ENCODE peak calls at places on chromosomes 11 and 22, in seven cellular contexts. S is lung, N is right atrium auricular region, H is Caco-2, W is aorta, L is MM.1S, C is A549. R is an unnamed sample.

GRCh38 chr11:101441747-101442146 is 142.1 kb downstream of the TRPC6 start:
- DNase-seq in N (no peak), C (no peak), H (no peak), W (peak; percentile 82), L (no peak), S (peak; percentile 52), R (no peak)

GRCh38 chr22:42630901-42631602 is 9.3 kb downstream of the ATP5MGL start:
- DNase-seq in H (no peak), S (no peak), L (no peak), W (no peak), C (no peak), N (no peak), R (no peak)

GRCh38 chr11:65059523-65059922 is 1.2 kb upstream of the NAALADL1 start:
- DNase-seq in L (no peak), C (no peak), H (no peak), S (no peak), W (no peak), N (no peak), R (no peak)

GRCh38 chr11:1834132-1834610 is 619 bp upstream of the SYT8 start:
- DNase-seq in H (peak; percentile 97), S (peak; percentile 80), L (no peak), W (no peak), C (no peak), N (no peak), R (no peak)

GRCh38 chr11:88421530-88421929 is 84.0 kb upstream of the CTSC start:
- DNase-seq in S (peak; percentile 46), N (no peak), W (no peak), C (no peak), H (no peak), L (peak; percentile 80), R (no peak)

GRCh38 chr22:20396639-20397038 is 2.7 kb downstream of the ZNF74 start:
- DNase-seq in L (no peak), H (no peak), N (no peak), C (no peak), W (no peak), S (no peak), R (no peak)

GRCh38 chr11:69157156-69157821 is 1.6 kb downstream of the SMIM38 start:
- DNase-seq in W (peak; percentile 88), N (no peak), L (no peak), S (no peak), H (peak; percentile 36), C (no peak), R (peak; percentile 96)

GRCh38 chr11:63708764-63709163 is 27.5 kb downstream of the RTN3 start:
- DNase-seq in C (no peak), L (no peak), S (no peak), W (no peak), N (no peak), H (no peak), R (no peak)

GRCh38 chr22:41982886-41983285 is 13.6 kb downstream of the SEPTIN3 start:
- DNase-seq in S (no peak), N (no peak), H (no peak), W (peak; percentile 37), L (no peak), C (no peak), R (no peak)

GRCh38 chr11:15197696-15198095 is 83.0 kb downstream of the INSC start:
- DNase-seq in L (no peak), N (no peak), S (no peak), W (no peak), C (no peak), H (no peak), R (no peak)

GRCh38 chr22:28714043-28714442 is 27.6 kb downstream of the CHEK2 start:
- DNase-seq in L (no peak), H (no peak), C (no peak), W (no peak), N (no peak), S (no peak), R (no peak)

GRCh38 chr11:2714871-2715270 is 15.1 kb upstream of the KCNQ1OT1 start:
- DNase-seq in W (no peak), L (no peak), H (no peak), N (no peak), C (no peak), S (no peak), R (no peak)

GRCh38 chr11:134513585-134514120 is 101.6 kb upstream of the B3GAT1 start:
- DNase-seq in L (no peak), S (no peak), W (peak; percentile 55), H (no peak), C (no peak), N (no peak), R (no peak)

DNA sequence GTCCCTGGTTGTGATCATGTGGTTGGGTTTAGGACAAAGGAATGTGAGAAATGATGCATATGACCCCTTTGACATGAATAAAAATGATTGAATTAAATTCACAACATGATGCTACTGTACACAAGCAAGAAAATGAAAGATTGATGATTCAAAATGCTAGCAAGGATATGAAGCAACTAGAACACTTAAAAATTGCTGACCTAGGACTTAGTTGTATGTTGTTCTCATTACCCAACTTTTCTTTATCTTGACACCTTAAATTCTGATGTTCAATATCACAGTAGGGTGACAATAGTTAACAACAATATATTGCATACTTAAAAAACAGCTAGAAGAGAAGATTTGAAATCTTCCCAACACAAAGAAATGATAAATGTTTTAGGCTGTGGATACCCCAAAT is 20.6 kb downstream of the OR52A5 start:
- DNase-seq in L (no peak), H (no peak), W (no peak), C (no peak), S (no peak), N (no peak), R (no peak)
- H3K4me1 ChIP-seq in L (no peaks in the 10 kb centered on the region), H (no peaks in the 10 kb centered on the region), W (no peaks in the 10 kb centered on the region), C (no peaks in the 10 kb centered on the region), S (no peaks in the 10 kb centered on the region), N (no peaks in the 10 kb centered on the region), R (no peaks in the 10 kb centered on the region)

GRCh38 chr11:36326524-36327419 is 30.7 kb downstream of the PRR5L start:
- DNase-seq in L (no peak), C (no peak), W (no peak), S (no peak), N (no peak), H (no peak), R (no peak)
- H3K4me3 ChIP-seq in L (no peak overlapping the region), C (no peak overlapping the region), W (no peak overlapping the region), S (no peak overlapping the region), N (no peak overlapping the region), H (no peak overlapping the region), R (no peak overlapping the region)

DNA sequence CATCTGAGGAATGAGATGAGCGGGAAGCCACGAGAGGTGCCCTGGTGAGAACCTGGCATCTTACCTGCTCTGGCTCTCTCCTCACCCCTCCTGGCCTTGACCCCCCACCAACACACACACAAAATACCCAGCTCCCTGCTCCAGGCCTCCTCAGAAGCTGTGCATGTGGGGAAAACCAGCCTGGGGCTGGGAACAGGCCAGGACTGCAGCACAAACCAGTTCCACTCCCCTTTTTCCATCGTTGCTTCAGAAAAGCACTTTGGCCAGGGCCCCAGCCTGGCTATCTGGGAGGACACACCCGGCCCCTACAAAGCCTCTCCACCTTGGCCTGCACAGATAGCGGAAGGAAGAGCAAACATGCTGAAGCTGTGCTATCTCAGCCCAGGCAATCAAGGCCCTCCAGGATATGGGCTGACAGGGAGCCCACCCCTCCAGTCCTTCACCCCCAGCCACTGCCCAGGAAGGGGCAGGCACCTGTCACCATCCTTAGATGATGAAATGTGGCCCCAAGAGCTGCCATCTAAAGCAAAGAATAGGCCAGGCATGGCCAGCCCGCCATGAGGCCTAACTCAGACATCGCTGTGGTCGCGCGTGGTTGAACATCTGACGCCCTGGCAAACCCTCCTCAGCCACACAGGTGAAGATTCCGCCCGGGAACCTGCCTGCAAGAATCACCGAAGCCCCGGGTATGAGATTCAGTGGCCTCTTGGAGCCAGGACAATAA is 35.4 kb downstream of the PISD start:
- DNase-seq in L (no peak), S (no peak), N (no peak), W (no peak), H (peak; percentile 63), C (no peak), R (no peak)
- H3K4me1 ChIP-seq in L (peaks cover 8% of the 10 kb centered on the region), S (peaks cover 4% of the 10 kb centered on the region), N (no peaks in the 10 kb centered on the region), W (no peaks in the 10 kb centered on the region), H (peaks cover 38% of the 10 kb centered on the region), C (peaks cover 10% of the 10 kb centered on the region), R (peaks cover 37% of the 10 kb centered on the region)

DNA sequence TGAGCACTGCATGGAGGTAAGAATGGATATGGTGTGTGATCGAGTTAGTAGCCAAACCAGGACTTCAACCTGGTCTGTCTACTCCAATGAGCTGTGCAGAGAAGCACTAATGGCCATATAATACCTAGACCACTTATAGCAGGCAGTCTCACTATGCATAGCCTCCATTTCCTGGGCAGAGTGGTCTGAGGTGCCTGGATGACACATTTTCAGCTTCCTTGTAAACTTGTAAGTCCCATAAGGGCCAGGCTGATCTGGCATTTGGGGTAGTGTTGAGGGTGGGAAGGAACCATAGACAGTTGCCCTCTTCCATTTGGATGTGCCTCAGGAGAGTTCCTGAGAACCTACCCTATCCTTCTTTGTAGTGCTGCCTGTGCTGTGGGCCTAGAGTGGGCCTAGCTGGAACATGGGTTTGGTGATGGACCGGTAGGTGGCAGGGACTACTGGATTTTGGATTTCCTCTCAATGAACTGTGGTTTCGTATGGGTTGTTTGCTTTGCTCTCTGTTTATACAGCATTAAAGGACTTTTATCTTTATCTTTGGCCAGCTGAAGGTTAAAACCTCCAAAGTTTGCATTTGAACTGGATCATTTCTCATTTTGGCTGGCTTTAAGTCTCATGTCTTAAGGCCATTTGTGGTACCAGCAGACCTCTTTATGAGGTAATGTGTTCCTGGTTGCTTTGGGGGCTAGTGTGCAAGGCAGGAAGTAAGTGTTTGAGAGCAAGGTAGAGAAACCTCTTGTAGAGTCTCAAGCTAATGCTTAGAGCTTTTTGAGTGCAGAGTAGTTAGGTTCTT is 86.9 kb downstream of the STIM1 start:
- DNase-seq in S (no peak), L (no peak), N (no peak), W (no peak), C (no peak), H (peak; percentile 36), R (no peak)
- H3K4me3 ChIP-seq in S (no peak overlapping the region), L (no peak overlapping the region), N (no peak overlapping the region), W (no peak overlapping the region), C (no peak overlapping the region), H (no peak overlapping the region), R (no peak overlapping the region)

GRCh38 chr11:118873804-118874203 is 9.9 kb upstream of the CXCR5 start:
- DNase-seq in W (no peak), S (no peak), N (no peak), L (no peak), H (no peak), C (no peak), R (no peak)

GRCh38 chr11:118881130-118881717 is 2.5 kb upstream of the CXCR5 start:
- DNase-seq in C (no peak), H (no peak), N (no peak), S (no peak), W (no peak), L (no peak), R (no peak)

GRCh38 chr11:118876261-118876660 is 7.4 kb upstream of the CXCR5 start:
- DNase-seq in L (no peak), W (no peak), C (no peak), S (no peak), H (no peak), N (no peak), R (no peak)

GRCh38 chr11:118878187-118878586 is 5.5 kb upstream of the CXCR5 start:
- DNase-seq in L (no peak), H (no peak), C (no peak), S (no peak), W (no peak), N (no peak), R (no peak)

GRCh38 chr11:118877487-118878173 is 6.1 kb upstream of the CXCR5 start:
- DNase-seq in C (no peak), N (no peak), S (no peak), L (no peak), H (no peak), W (no peak), R (no peak)
- H3K4me1 ChIP-seq in C (peaks cover under 1% of the 10 kb centered on the region), N (no peaks in the 10 kb centered on the region), S (no peaks in the 10 kb centered on the region), L (peaks cover 9% of the 10 kb centered on the region), H (no peaks in the 10 kb centered on the region), W (no peaks in the 10 kb centered on the region), R (no peaks in the 10 kb centered on the region)